ENCODE peak calls at places on chromosomes 7 and 10, in five cellular contexts. W is iris pigment epithelial cell; P is stimulated activated CD4-positive, alpha-beta T cell treated with anti-CD3 and anti-CD28 coated beads, TNF-alpha, amount 100 ng/mL, for 24 hours; K is LoVo; L is GM19239. G is an unnamed sample.

GRCh38 chr7:130180571-130180971 is 24.6 kb downstream of the TMEM209 start:
- DNase-seq in W (peak), P (peak), K (no peak), L (no peak), G (no peak)

GRCh38 chr7:8435120-8435519 is 1.7 kb downstream of the NXPH1 start:
- DNase-seq in W (no peak), P (no peak), K (no peak), L (no peak), G (no peak)

GRCh38 chr10:133516072-133516471 is 11.1 kb upstream of the CYP2E1 start:
- DNase-seq in W (no peak), P (no peak), K (no peak), L (no peak), G (no peak)

GRCh38 chr7:148144827-148145226 is 445.7 kb upstream of the C7orf33 start:
- DNase-seq in W (no peak), P (no peak), K (no peak), L (no peak), G (no peak)

GRCh38 chr7:5203138-5203537 is 13.1 kb downstream of the WIPI2 start:
- DNase-seq in W (no peak), P (no peak), K (no peak), L (no peak), G (no peak)

GRCh38 chr10:22760025-22760424 is 45.6 kb upstream of the PIP4K2A start:
- DNase-seq in W (no peak), P (no peak), K (no peak), L (no peak), G (no peak)

GRCh38 chr7:66771795-66772194 is 31.3 kb downstream of the RABGEF1 start:
- DNase-seq in W (no peak), P (no peak), K (no peak), L (no peak), G (no peak)

GRCh38 chr10:126063353-126063791 is 167.0 kb downstream of the FANK1 start:
- DNase-seq in W (peak), P (no peak), K (peak), L (no peak), G (peak)

GRCh38 chr10:124240721-124241350 is 147.4 kb upstream of the CHST15 start:
- DNase-seq in W (no peak), P (no peak), K (no peak), L (no peak), G (no peak)

GRCh38 chr7:151383638-151384351 is 26.0 kb downstream of the WDR86 start:
- DNase-seq in W (no peak), P (no peak), K (no peak), L (no peak), G (no peak)

GRCh38 chr7:81692146-81692905 is 77.5 kb downstream of the HGF start:
- DNase-seq in W (peak), P (no peak), K (no peak), L (no peak), G (no peak)

GRCh38 chr10:78448470-78448869 is 414.8 kb downstream of the RPS24 start:
- DNase-seq in W (no peak), P (no peak), K (no peak), L (no peak), G (no peak)

GRCh38 chr7:27167916-27168264 is 2.6 kb upstream of the HOXA9 start:
- DNase-seq in W (no peak), P (no peak), K (peak), L (no peak), G (no peak)

GRCh38 chr7:117590191-117590590 is 110.4 kb downstream of the CFTR start:
- DNase-seq in W (no peak), P (no peak), K (no peak), L (no peak), G (no peak)

GRCh38 chr10:16891375-16892313 is 74.4 kb upstream of the RSU1 start:
- DNase-seq in W (peak), P (peak), K (peak), L (no peak), G (peak)

GRCh38 chr10:71998119-71998839 is 34.1 kb downstream of the CHST3 start:
- DNase-seq in W (no peak), P (no peak), K (no peak), L (no peak), G (no peak)

G was measured in AG08395.